ENCODE peak calls at places on chromosomes 4 and X, in five cellular contexts. One of them, this sample, is unnamed.

GRCh38 chr4:105192910-105193309 is 46.2 kb downstream of the TET2 start:
- DNase-seq in IMR-90: no peak
- DNase-seq in tibial artery: no peak
- DNase-seq in cardiac muscle cell: no peak
- DNase-seq in heart left ventricle: no peak
- DNase-seq in this sample: no peak

GRCh38 chr4:180827610-180828009 is 1415.6 kb upstream of the TENM3 start:
- DNase-seq in IMR-90: peak
- DNase-seq in heart left ventricle: no peak
- DNase-seq in cardiac muscle cell: peak
- DNase-seq in tibial artery: no peak
- DNase-seq in this sample: no peak

GRCh38 chrX:7941390-7942042 is 14.3 kb upstream of the PNPLA4 start:
- DNase-seq in tibial artery: no peak
- DNase-seq in heart left ventricle: no peak
- DNase-seq in cardiac muscle cell: peak
- DNase-seq in IMR-90: peak
- DNase-seq in this sample: no peak

GRCh38 chr4:19700951-19701350 is 550.8 kb upstream of the SLIT2 start:
- DNase-seq in cardiac muscle cell: no peak
- DNase-seq in IMR-90: peak
- DNase-seq in heart left ventricle: no peak
- DNase-seq in tibial artery: no peak
- DNase-seq in this sample: no peak

GRCh38 chr4:153181293-153182080 is 22.8 kb upstream of the TRIM2 start:
- DNase-seq in heart left ventricle: no peak
- DNase-seq in cardiac muscle cell: no peak
- DNase-seq in tibial artery: no peak
- DNase-seq in IMR-90: peak
- DNase-seq in this sample: no peak

GRCh38 chr4:142091085-142091513 is 454.7 kb downstream of the IL15 start:
- DNase-seq in tibial artery: peak
- DNase-seq in IMR-90: peak
- DNase-seq in heart left ventricle: no peak
- DNase-seq in cardiac muscle cell: peak
- DNase-seq in this sample: no peak

GRCh38 chrX:133265331-133265730 is 47.2 kb upstream of the TFDP3 start:
- DNase-seq in tibial artery: no peak
- DNase-seq in cardiac muscle cell: no peak
- DNase-seq in heart left ventricle: no peak
- DNase-seq in IMR-90: no peak
- DNase-seq in this sample: no peak

GRCh38 chr4:124173892-124174291 is 538.6 kb downstream of the ANKRD50 start:
- DNase-seq in heart left ventricle: no peak
- DNase-seq in IMR-90: no peak
- DNase-seq in cardiac muscle cell: no peak
- DNase-seq in tibial artery: no peak
- DNase-seq in this sample: no peak

GRCh38 chr4:70577220-70577927 is 14.7 kb upstream of the AMBN start:
- DNase-seq in cardiac muscle cell: no peak
- DNase-seq in IMR-90: no peak
- DNase-seq in tibial artery: no peak
- DNase-seq in heart left ventricle: no peak
- DNase-seq in this sample: no peak

GRCh38 chr4:182010876-182011275 is 232.3 kb upstream of the TENM3 start:
- DNase-seq in heart left ventricle: no peak
- DNase-seq in cardiac muscle cell: peak
- DNase-seq in IMR-90: peak
- DNase-seq in tibial artery: no peak
- DNase-seq in this sample: no peak

GRCh38 chrX:123833387-123833786 is 26.5 kb upstream of the XIAP start:
- DNase-seq in cardiac muscle cell: peak
- DNase-seq in heart left ventricle: no peak
- DNase-seq in tibial artery: peak
- DNase-seq in IMR-90: peak
- DNase-seq in this sample: no peak

GRCh38 chrX:56763556-56764152 is 34.6 kb downstream of the NBDY start:
- DNase-seq in IMR-90: peak
- DNase-seq in heart left ventricle: peak
- DNase-seq in cardiac muscle cell: no peak
- DNase-seq in tibial artery: no peak
- DNase-seq in this sample: no peak

GRCh38 chrX:125757794-125758564 is 408.1 kb downstream of the DCAF12L2 start:
- DNase-seq in heart left ventricle: peak
- DNase-seq in cardiac muscle cell: no peak
- DNase-seq in IMR-90: no peak
- DNase-seq in tibial artery: peak
- DNase-seq in this sample: peak

GRCh38 chr4:119081542-119081859 is 54.1 kb upstream of the MYOZ2 start:
- DNase-seq in IMR-90: no peak
- DNase-seq in tibial artery: no peak
- DNase-seq in heart left ventricle: no peak
- DNase-seq in cardiac muscle cell: no peak
- DNase-seq in this sample: no peak

GRCh38 chrX:77070108-77070918 is 376.9 kb upstream of the FGF16 start:
- DNase-seq in tibial artery: no peak
- DNase-seq in heart left ventricle: no peak
- DNase-seq in cardiac muscle cell: no peak
- DNase-seq in IMR-90: no peak
- DNase-seq in this sample: no peak

GRCh38 chr4:68366600-68366999 is 16.7 kb upstream of the YTHDC1 start:
- DNase-seq in heart left ventricle: no peak
- DNase-seq in tibial artery: no peak
- DNase-seq in IMR-90: no peak
- DNase-seq in cardiac muscle cell: peak
- DNase-seq in this sample: no peak

GRCh38 chr4:107036602-107037151 is 564 bp upstream of the DKK2 start:
- DNase-seq in tibial artery: no peak
- DNase-seq in cardiac muscle cell: no peak
- DNase-seq in heart left ventricle: no peak
- DNase-seq in IMR-90: no peak
- DNase-seq in this sample: no peak

GRCh38 chr4:110626532-110627153 is 3.8 kb upstream of the PITX2 start:
- DNase-seq in heart left ventricle: no peak
- DNase-seq in cardiac muscle cell: no peak
- DNase-seq in tibial artery: no peak
- DNase-seq in IMR-90: no peak
- DNase-seq in this sample: no peak

GRCh38 chr4:169231647-169232262 is 39.0 kb downstream of the SH3RF1 start:
- DNase-seq in tibial artery: no peak
- DNase-seq in cardiac muscle cell: no peak
- DNase-seq in heart left ventricle: no peak
- DNase-seq in IMR-90: no peak
- DNase-seq in this sample: no peak

GRCh38 chr4:7831330-7831729 is 108.3 kb downstream of the AFAP1 start:
- DNase-seq in heart left ventricle: peak
- DNase-seq in IMR-90: peak
- DNase-seq in cardiac muscle cell: peak
- DNase-seq in tibial artery: peak
- DNase-seq in this sample: no peak

GRCh38 chr4:147782087-147782781 is 50.3 kb downstream of the ARHGAP10 start:
- DNase-seq in cardiac muscle cell: peak
- DNase-seq in heart left ventricle: no peak
- DNase-seq in IMR-90: peak
- DNase-seq in tibial artery: no peak
- DNase-seq in this sample: no peak

GRCh38 chrX:56564921-56565861 is 1.8 kb downstream of the UBQLN2 start:
- DNase-seq in cardiac muscle cell: peak
- DNase-seq in IMR-90: peak
- DNase-seq in tibial artery: no peak
- DNase-seq in heart left ventricle: no peak
- DNase-seq in this sample: no peak

GRCh38 chrX:132836471-132836870 is 122.0 kb downstream of the HS6ST2 start:
- DNase-seq in tibial artery: no peak
- DNase-seq in IMR-90: no peak
- DNase-seq in cardiac muscle cell: no peak
- DNase-seq in heart left ventricle: no peak
- DNase-seq in this sample: no peak

GRCh38 chr4:53490161-53490915 is 100.9 kb downstream of the LNX1 start:
- DNase-seq in heart left ventricle: no peak
- DNase-seq in cardiac muscle cell: peak
- DNase-seq in tibial artery: no peak
- DNase-seq in IMR-90: peak
- DNase-seq in this sample: no peak
- TF ChIP-seq CTCF in heart left ventricle: no peak
- TF ChIP-seq CTCF in cardiac muscle cell: no peak
- TF ChIP-seq CTCF in tibial artery: no peak
- TF ChIP-seq CTCF in IMR-90: no peak
- TF ChIP-seq CTCF in this sample: no peak

DNA sequence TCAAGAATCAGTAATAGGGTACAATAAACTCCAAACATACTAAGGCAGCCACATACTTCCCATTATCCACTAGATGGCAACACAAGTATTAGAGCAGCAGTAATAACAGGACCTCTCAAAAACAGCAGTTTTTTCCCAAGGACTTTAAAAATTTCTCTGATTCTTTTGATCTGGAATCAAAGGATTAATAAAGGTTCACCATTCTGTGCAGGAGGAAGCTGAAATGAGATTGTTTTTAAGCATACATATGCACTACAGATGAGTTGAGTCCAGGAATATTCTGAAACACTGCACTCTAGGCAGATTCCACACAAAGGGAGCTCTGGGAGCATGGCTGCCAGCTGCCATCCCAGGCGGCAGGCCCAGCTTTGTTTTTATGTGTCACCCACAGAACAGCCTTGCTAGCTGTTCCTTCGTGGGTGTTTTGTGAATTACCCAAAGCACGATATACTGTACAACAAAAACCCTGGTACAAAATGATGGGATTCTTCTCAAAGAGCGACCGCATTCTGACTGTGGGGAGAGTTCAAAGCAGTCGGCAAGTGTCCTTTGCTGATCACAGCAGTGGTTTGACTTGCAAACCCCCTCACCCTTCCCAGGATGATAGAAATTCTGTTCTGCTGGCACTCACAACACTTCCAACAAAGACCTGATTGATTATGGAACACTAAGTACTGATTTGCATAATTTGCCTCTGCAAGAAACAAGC is 61.0 kb downstream of the STX18 start:
- DNase-seq in IMR-90: peak
- DNase-seq in heart left ventricle: no peak
- DNase-seq in cardiac muscle cell: no peak
- DNase-seq in tibial artery: no peak
- DNase-seq in this sample: no peak
- TF ChIP-seq CTCF in IMR-90: peak
- TF ChIP-seq CTCF in heart left ventricle: no peak
- TF ChIP-seq CTCF in cardiac muscle cell: peak
- TF ChIP-seq CTCF in tibial artery: peak
- TF ChIP-seq CTCF in this sample: peak

GRCh38 chr4:139956436-139957107 is 197.4 kb downstream of the MAML3 start:
- DNase-seq in IMR-90: no peak
- DNase-seq in tibial artery: no peak
- DNase-seq in cardiac muscle cell: peak
- DNase-seq in heart left ventricle: no peak
- DNase-seq in this sample: no peak

GRCh38 chr4:139954512-139954911 is 199.5 kb downstream of the MAML3 start:
- DNase-seq in IMR-90: no peak
- DNase-seq in cardiac muscle cell: no peak
- DNase-seq in heart left ventricle: no peak
- DNase-seq in tibial artery: no peak
- DNase-seq in this sample: no peak

GRCh38 chr4:139950568-139950967 is 203.4 kb downstream of the MAML3 start:
- DNase-seq in tibial artery: no peak
- DNase-seq in heart left ventricle: no peak
- DNase-seq in cardiac muscle cell: peak
- DNase-seq in IMR-90: no peak
- DNase-seq in this sample: no peak

GRCh38 chr4:139955600-139955999 is 198.4 kb downstream of the MAML3 start:
- DNase-seq in IMR-90: no peak
- DNase-seq in cardiac muscle cell: no peak
- DNase-seq in tibial artery: no peak
- DNase-seq in heart left ventricle: no peak
- DNase-seq in this sample: no peak

DNA sequence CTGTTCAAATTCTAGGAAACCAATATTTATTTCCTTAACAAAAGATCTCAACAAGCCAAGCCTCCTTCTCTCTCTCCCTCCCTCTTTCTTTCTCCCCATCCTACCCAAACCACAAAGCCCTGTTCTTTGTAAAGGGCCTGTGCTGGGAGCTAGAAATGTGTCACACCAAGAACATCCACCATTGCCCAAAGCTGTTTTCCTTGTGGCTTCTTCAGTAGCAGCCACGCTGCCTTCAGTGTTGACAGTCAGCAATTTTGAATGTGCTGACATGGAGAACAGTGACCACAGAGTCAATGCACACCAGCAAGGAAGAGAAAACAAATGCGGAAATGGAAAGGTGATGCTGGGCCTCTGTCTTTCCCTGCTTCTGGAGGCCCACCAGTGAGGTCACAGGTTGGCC is 202.9 kb downstream of the MAML3 start:
- DNase-seq in cardiac muscle cell: peak
- DNase-seq in IMR-90: no peak
- DNase-seq in heart left ventricle: no peak
- DNase-seq in tibial artery: no peak
- DNase-seq in this sample: no peak
- TF ChIP-seq CTCF in cardiac muscle cell: no peak
- TF ChIP-seq CTCF in IMR-90: no peak
- TF ChIP-seq CTCF in heart left ventricle: no peak
- TF ChIP-seq CTCF in tibial artery: no peak
- TF ChIP-seq CTCF in this sample: no peak

GRCh38 chrX:37825225-37825842 is 22.0 kb downstream of the DYNLT3 start:
- DNase-seq in cardiac muscle cell: peak
- DNase-seq in heart left ventricle: no peak
- DNase-seq in tibial artery: peak
- DNase-seq in IMR-90: peak
- DNase-seq in this sample: no peak

GRCh38 chrX:37830371-37830770 is 17.0 kb downstream of the DYNLT3 start:
- DNase-seq in cardiac muscle cell: no peak
- DNase-seq in tibial artery: no peak
- DNase-seq in IMR-90: peak
- DNase-seq in heart left ventricle: no peak
- DNase-seq in this sample: no peak

DNA sequence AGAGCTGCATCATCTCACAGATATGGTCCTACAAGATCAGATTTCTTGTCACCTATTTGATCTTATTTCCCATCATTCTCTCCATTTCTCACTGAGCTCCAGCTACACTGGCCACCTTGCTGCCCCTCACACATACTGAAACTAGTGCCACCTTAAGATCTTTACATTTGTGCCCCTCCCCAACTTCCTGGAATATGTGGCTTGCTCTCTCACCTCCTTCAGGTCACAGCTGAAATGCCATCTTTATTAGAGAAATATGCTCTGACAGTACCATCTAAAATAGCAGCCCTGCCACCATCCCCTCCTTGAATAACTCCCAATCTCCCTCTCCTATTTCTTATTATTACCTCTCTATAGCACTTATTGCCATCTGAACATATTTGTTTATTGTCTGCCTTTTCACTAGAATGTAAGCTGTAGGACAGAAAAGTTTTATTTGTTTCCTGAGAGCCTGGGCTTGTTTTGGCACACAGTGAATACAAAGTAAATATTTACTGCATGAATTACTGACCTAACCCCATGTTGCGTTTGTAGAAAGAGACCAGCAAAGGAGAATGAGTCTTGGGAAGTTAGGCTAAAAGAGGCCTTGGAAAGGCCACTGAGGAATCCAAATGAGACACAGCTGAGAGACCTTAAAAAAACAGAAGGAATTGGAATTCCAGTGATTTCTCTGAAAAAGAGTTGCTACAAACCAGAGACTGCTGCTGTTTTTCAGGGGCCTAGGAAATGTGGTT is 22.7 kb downstream of the DYNLT3 start:
- DNase-seq in tibial artery: no peak
- DNase-seq in cardiac muscle cell: no peak
- DNase-seq in heart left ventricle: no peak
- DNase-seq in IMR-90: no peak
- DNase-seq in this sample: no peak
- TF ChIP-seq CTCF in tibial artery: no peak
- TF ChIP-seq CTCF in cardiac muscle cell: no peak
- TF ChIP-seq CTCF in heart left ventricle: no peak
- TF ChIP-seq CTCF in IMR-90: no peak
- TF ChIP-seq CTCF in this sample: no peak